ENCODE peak calls at places on chromosomes 4 and X, in five cellular contexts. One of them, this sample, is unnamed.

GRCh38 chr4:187333151-187333550 is 609.5 kb upstream of the FAT1 start:
- DNase-seq in A549: no peak
- DNase-seq in H1: no peak
- DNase-seq in K562: no peak
- DNase-seq in HepG2: no peak
- DNase-seq in this sample: peak; percentile 22

GRCh38 chr4:102223461-102223860 is 121.8 kb downstream of the SLC39A8 start:
- DNase-seq in A549: no peak
- DNase-seq in H1: no peak
- DNase-seq in K562: no peak
- DNase-seq in HepG2: no peak
- DNase-seq in this sample: no peak

GRCh38 chr4:33696586-33696985 is 2547.7 kb downstream of the ARAP2 start:
- DNase-seq in A549: no peak
- DNase-seq in H1: no peak
- DNase-seq in K562: no peak
- DNase-seq in HepG2: no peak
- DNase-seq in this sample: no peak

GRCh38 chr4:104591505-104591904 is 96.8 kb upstream of the CXXC4 start:
- DNase-seq in A549: no peak
- DNase-seq in H1: peak; percentile 62
- DNase-seq in K562: no peak
- DNase-seq in HepG2: no peak
- DNase-seq in this sample: no peak

GRCh38 chr4:22999419-22999818 is 306.7 kb downstream of the GBA3 start:
- DNase-seq in A549: peak; percentile 6
- DNase-seq in H1: no peak
- DNase-seq in K562: no peak
- DNase-seq in HepG2: peak; percentile 3
- DNase-seq in this sample: no peak

GRCh38 chr4:67483868-67484602 is 61.3 kb downstream of the CENPC start:
- DNase-seq in A549: no peak
- DNase-seq in H1: no peak
- DNase-seq in K562: no peak
- DNase-seq in HepG2: no peak
- DNase-seq in this sample: peak; percentile 72

GRCh38 chr4:42570221-42570620 is 86.7 kb downstream of the ATP8A1 start:
- DNase-seq in A549: no peak
- DNase-seq in H1: no peak
- DNase-seq in K562: no peak
- DNase-seq in HepG2: no peak
- DNase-seq in this sample: no peak

GRCh38 chr4:5956285-5957021 is 61.8 kb downstream of the C4orf50 start:
- DNase-seq in A549: no peak
- DNase-seq in H1: no peak
- DNase-seq in K562: no peak
- DNase-seq in HepG2: peak; percentile 11
- DNase-seq in this sample: no peak

GRCh38 chrX:154348114-154348531 is 26.3 kb downstream of the FLNA start:
- DNase-seq in A549: peak; percentile 44
- DNase-seq in H1: no peak
- DNase-seq in K562: no peak
- DNase-seq in HepG2: no peak
- DNase-seq in this sample: no peak

GRCh38 chr4:127140306-127140705 is 492.5 kb upstream of the INTU start:
- DNase-seq in A549: peak; percentile 20
- DNase-seq in H1: no peak
- DNase-seq in K562: no peak
- DNase-seq in HepG2: no peak
- DNase-seq in this sample: peak; percentile 60

GRCh38 chr4:148800943-148801342 is 358.7 kb upstream of the NR3C2 start:
- DNase-seq in A549: no peak
- DNase-seq in H1: no peak
- DNase-seq in K562: no peak
- DNase-seq in HepG2: no peak
- DNase-seq in this sample: no peak

GRCh38 chr4:134747108-134747805 is 545.7 kb upstream of the PABPC4L start:
- DNase-seq in A549: no peak
- DNase-seq in H1: no peak
- DNase-seq in K562: no peak
- DNase-seq in HepG2: peak; percentile 4
- DNase-seq in this sample: no peak

GRCh38 chr4:80081566-80081965 is 8.5 kb upstream of the ANTXR2 start:
- DNase-seq in A549: no peak
- DNase-seq in H1: no peak
- DNase-seq in K562: no peak
- DNase-seq in HepG2: no peak
- DNase-seq in this sample: no peak

GRCh38 chr4:131052646-131053045 is 1956.7 kb downstream of the C4orf33 start:
- DNase-seq in A549: no peak
- DNase-seq in H1: no peak
- DNase-seq in K562: no peak
- DNase-seq in HepG2: no peak
- DNase-seq in this sample: no peak

GRCh38 chr4:24372341-24372740 is 212.0 kb downstream of the DHX15 start:
- DNase-seq in A549: no peak
- DNase-seq in H1: no peak
- DNase-seq in K562: no peak
- DNase-seq in HepG2: no peak
- DNase-seq in this sample: no peak

GRCh38 chr4:168021666-168022065 is 70.7 kb upstream of the ANXA10 start:
- DNase-seq in A549: no peak
- DNase-seq in H1: no peak
- DNase-seq in K562: no peak
- DNase-seq in HepG2: no peak
- DNase-seq in this sample: peak; percentile 47

GRCh38 chr4:173960398-173960797 is 323.1 kb downstream of the FBXO8 start:
- DNase-seq in A549: no peak
- DNase-seq in H1: no peak
- DNase-seq in K562: no peak
- DNase-seq in HepG2: no peak
- DNase-seq in this sample: no peak

GRCh38 chrX:50067435-50068292 is 133.1 kb downstream of the AKAP4 start:
- DNase-seq in A549: peak; percentile 26
- DNase-seq in H1: peak; percentile 51
- DNase-seq in K562: no peak
- DNase-seq in HepG2: peak; percentile 66
- DNase-seq in this sample: peak; percentile 47

GRCh38 chr4:182297659-182298058 is 54.5 kb downstream of the TENM3 start:
- DNase-seq in A549: no peak
- DNase-seq in H1: no peak
- DNase-seq in K562: no peak
- DNase-seq in HepG2: no peak
- DNase-seq in this sample: peak; percentile 80

GRCh38 chrX:103918050-103918449 is 44.4 kb upstream of the TMSB15B start:
- DNase-seq in A549: peak; percentile 81
- DNase-seq in H1: peak; percentile 61
- DNase-seq in K562: peak; percentile 34
- DNase-seq in HepG2: no peak
- DNase-seq in this sample: peak; percentile 68

GRCh38 chr4:128355301-128355700 is 67.7 kb upstream of the PGRMC2 start:
- DNase-seq in A549: peak; percentile 88
- DNase-seq in H1: no peak
- DNase-seq in K562: peak; percentile 26
- DNase-seq in HepG2: no peak
- DNase-seq in this sample: no peak
- TF ChIP-seq MAFK in A549: no peak
- TF ChIP-seq MAFK in H1: no peak
- TF ChIP-seq MAFK in K562: no peak
- TF ChIP-seq MAFK in HepG2: no peak
- TF ChIP-seq MAFK in this sample: no peak

GRCh38 chrX:10089378-10089795 is 67.4 kb upstream of the CLCN4 start:
- DNase-seq in A549: peak; percentile 36
- DNase-seq in H1: no peak
- DNase-seq in K562: no peak
- DNase-seq in HepG2: no peak
- DNase-seq in this sample: peak; percentile 36

GRCh38 chrX:10086683-10087082 is 70.1 kb upstream of the CLCN4 start:
- DNase-seq in A549: no peak
- DNase-seq in H1: no peak
- DNase-seq in K562: no peak
- DNase-seq in HepG2: no peak
- DNase-seq in this sample: no peak

GRCh38 chrX:10087391-10087790 is 69.4 kb upstream of the CLCN4 start:
- DNase-seq in A549: no peak
- DNase-seq in H1: no peak
- DNase-seq in K562: no peak
- DNase-seq in HepG2: no peak
- DNase-seq in this sample: no peak

GRCh38 chrX:10083809-10084208 is 73.0 kb upstream of the CLCN4 start:
- DNase-seq in A549: no peak
- DNase-seq in H1: no peak
- DNase-seq in K562: no peak
- DNase-seq in HepG2: no peak
- DNase-seq in this sample: no peak

DNA sequence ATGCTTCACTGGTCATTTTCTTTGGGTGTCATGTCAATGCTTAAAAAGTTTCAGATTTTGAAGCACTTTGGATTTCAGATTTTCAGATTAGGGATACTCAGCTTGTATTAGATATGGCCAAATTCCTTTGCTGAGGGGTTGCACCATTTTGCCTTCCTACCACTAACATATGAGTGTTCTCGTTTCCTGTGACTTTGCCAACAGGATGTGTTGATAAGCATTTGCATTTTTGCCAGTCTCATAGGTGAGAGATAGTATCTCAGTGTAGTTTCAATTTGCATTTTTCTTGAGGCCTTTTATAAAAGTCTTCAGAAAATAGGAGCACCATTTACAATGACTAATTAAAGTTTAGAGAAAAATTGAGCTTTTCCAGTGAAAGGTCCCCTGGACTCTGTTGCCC is 71.6 kb upstream of the CLCN4 start:
- DNase-seq in A549: no peak
- DNase-seq in H1: no peak
- DNase-seq in K562: no peak
- DNase-seq in HepG2: no peak
- DNase-seq in this sample: no peak
- TF ChIP-seq MAFK in A549: no peak
- TF ChIP-seq MAFK in H1: no peak
- TF ChIP-seq MAFK in K562: no peak
- TF ChIP-seq MAFK in HepG2: no peak
- TF ChIP-seq MAFK in this sample: no peak

DNA sequence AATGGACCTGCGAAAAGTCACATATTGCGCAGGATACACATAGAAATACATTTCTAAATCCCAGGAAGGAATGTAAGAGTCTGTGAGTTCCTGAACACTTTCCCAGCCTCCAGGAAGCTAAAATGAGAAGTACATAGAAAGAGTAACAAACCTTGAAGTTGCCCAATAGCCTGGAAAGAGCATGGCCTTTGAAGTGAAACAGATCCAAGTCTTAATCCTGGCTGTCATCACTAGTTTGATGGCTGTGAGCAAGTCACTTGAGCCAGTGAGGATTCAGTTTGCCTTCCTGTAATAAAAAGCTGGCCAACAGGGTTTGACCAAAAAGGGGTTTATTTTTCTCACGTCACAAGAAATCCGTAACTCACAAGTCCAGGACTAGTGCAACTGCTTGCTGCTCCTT is 69.8 kb downstream of the ARHGEF38 start:
- DNase-seq in A549: peak; percentile 6
- DNase-seq in H1: no peak
- DNase-seq in K562: no peak
- DNase-seq in HepG2: no peak
- DNase-seq in this sample: no peak
- TF ChIP-seq MAFK in A549: no peak
- TF ChIP-seq MAFK in H1: no peak
- TF ChIP-seq MAFK in K562: no peak
- TF ChIP-seq MAFK in HepG2: no peak
- TF ChIP-seq MAFK in this sample: no peak

DNA sequence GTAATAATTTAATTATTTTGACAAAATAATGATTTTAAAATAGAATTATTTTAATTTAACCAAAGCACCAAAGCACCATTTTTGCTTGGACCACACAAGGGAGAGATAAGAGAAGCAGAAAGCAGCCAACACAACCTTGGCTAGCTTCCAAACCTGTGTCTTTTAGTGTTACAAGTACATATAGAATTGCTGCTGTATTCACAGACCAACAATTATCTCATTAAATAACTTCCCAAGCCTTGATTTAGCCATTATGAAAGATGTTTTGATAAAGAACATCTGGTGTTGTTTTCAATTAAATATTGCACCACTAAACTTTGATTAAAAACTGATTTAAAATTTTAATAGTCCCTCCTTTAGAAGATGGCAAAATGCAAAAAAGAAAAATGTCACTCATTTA is 14.0 kb upstream of the IGFBP7 start:
- DNase-seq in A549: no peak
- DNase-seq in H1: no peak
- DNase-seq in K562: no peak
- DNase-seq in HepG2: no peak
- DNase-seq in this sample: no peak
- TF ChIP-seq MAFK in A549: no peak
- TF ChIP-seq MAFK in H1: no peak
- TF ChIP-seq MAFK in K562: no peak
- TF ChIP-seq MAFK in HepG2: no peak
- TF ChIP-seq MAFK in this sample: no peak

DNA sequence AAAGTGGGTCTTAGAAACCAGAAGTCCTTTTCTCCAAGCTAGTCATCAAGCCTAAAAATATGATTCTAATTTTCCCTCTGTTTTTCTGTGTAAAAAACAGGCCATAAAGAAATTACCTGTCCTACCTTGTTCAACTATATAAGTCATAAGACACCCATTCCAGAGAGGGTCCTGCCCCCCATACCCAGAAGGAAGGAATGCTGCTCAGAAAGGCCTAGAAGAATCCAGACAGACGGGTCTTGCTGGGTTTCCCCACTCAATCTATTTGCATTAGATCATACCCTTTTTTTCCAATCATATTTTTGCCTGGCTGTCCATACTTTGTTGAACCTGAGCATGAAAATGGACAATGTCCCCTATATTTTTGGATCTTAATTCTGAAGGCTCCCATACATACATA is 16.3 kb upstream of the XAGE2 start:
- DNase-seq in A549: no peak
- DNase-seq in H1: no peak
- DNase-seq in K562: no peak
- DNase-seq in HepG2: no peak
- DNase-seq in this sample: no peak
- TF ChIP-seq MAFK in A549: no peak
- TF ChIP-seq MAFK in H1: no peak
- TF ChIP-seq MAFK in K562: no peak
- TF ChIP-seq MAFK in HepG2: no peak
- TF ChIP-seq MAFK in this sample: no peak

DNA sequence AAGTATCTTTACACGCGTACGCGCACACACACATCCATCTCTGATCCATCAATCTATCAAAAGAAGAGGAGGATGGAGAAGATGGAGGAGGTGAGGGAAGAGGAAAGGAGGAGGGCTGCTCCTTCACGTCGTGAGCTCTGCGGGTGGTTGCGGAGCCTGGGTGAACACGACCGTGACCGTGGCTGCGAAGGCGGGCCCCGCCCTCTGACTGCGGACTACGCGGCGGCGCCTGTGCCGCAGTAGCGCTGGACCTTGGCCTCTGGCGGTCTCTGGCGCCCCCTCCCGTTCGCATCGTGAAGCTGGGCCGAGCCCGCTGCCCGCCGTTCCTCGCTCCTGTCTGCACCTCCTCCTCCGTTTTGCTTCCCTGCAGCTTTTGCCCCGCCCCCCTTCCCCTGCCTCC is 37.7 kb upstream of the ARAF start:
- DNase-seq in A549: peak; percentile 78
- DNase-seq in H1: peak; percentile 91
- DNase-seq in K562: peak; percentile 81
- DNase-seq in HepG2: peak; percentile 17
- DNase-seq in this sample: peak; percentile 55
- TF ChIP-seq MAFK in A549: no peak
- TF ChIP-seq MAFK in H1: no peak
- TF ChIP-seq MAFK in K562: no peak
- TF ChIP-seq MAFK in HepG2: no peak
- TF ChIP-seq MAFK in this sample: no peak

GRCh38 chr4:121182296-121182695 is 18.2 kb upstream of the TNIP3 start:
- DNase-seq in A549: no peak
- DNase-seq in H1: no peak
- DNase-seq in K562: no peak
- DNase-seq in HepG2: no peak
- DNase-seq in this sample: peak; percentile 33
- TF ChIP-seq MAFK in A549: no peak
- TF ChIP-seq MAFK in H1: no peak
- TF ChIP-seq MAFK in K562: no peak
- TF ChIP-seq MAFK in HepG2: no peak
- TF ChIP-seq MAFK in this sample: no peak

This sample was measured in IMR-90.